ENCODE peak calls at places on chromosomes 4 and X, in six cellular contexts. D is esophagus muscularis mucosa, R is cardiac fibroblast, O is ovary, M is fibroblast of mammary gland, Z is GM12865. A is an unnamed sample.

GRCh38 chr4:38650133-38650532 is 13.9 kb upstream of the KLF3 start:
- DNase-seq in Z (no peak), O (no peak), M (no peak), D (peak), R (no peak), A (no peak)

GRCh38 chrX:56281789-56282188 is 49.6 kb downstream of the KLF8 start:
- DNase-seq in O (no peak), M (peak), D (no peak), R (peak), Z (peak), A (peak)

GRCh38 chr4:41216294-41217019 is 2.1 kb upstream of the APBB2 start:
- DNase-seq in R (peak), M (peak), D (peak), O (peak), Z (peak), A (peak)

GRCh38 chr4:19478791-19479190 is 772.9 kb upstream of the SLIT2 start:
- DNase-seq in R (peak), Z (no peak), O (no peak), D (no peak), M (peak), A (no peak)

GRCh38 chr4:113511944-113512343 is 249.6 kb downstream of the CAMK2D start:
- DNase-seq in Z (no peak), R (no peak), O (no peak), D (no peak), M (no peak), A (no peak)

GRCh38 chrX:57573754-57574153 is 18.1 kb upstream of the ZXDB start:
- DNase-seq in O (no peak), Z (peak), D (no peak), R (peak), M (peak), A (no peak)

GRCh38 chr4:41324861-41325260 is 68.1 kb downstream of the UCHL1 start:
- DNase-seq in M (no peak), Z (no peak), D (no peak), R (no peak), O (no peak), A (no peak)

GRCh38 chrX:2464677-2465166 is 36.1 kb downstream of the DHRSX start:
- DNase-seq in O (no peak), R (no peak), M (no peak), D (no peak), Z (no peak), A (no peak)

GRCh38 chrX:65601126-65601525 is 66.3 kb upstream of the MSN start:
- DNase-seq in R (no peak), M (no peak), O (no peak), D (no peak), Z (no peak), A (no peak)

GRCh38 chrX:34585561-34585960 is 71.5 kb downstream of the TMEM47 start:
- DNase-seq in M (no peak), Z (no peak), R (peak), D (no peak), O (no peak), A (no peak)

GRCh38 chrX:40299502-40300118 is 201.9 kb upstream of the BCOR start:
- DNase-seq in R (no peak), O (no peak), Z (peak), D (no peak), M (no peak), A (no peak)

GRCh38 chrX:41036668-41037326 is 48.4 kb upstream of the USP9X start:
- DNase-seq in R (no peak), Z (no peak), M (no peak), D (no peak), O (no peak), A (no peak)

GRCh38 chr4:172601195-172601594 is 567.4 kb upstream of the GALNT7 start:
- DNase-seq in D (no peak), O (no peak), M (no peak), R (no peak), Z (no peak), A (no peak)

GRCh38 chrX:41333744-41333993 is 293 bp upstream of the DDX3X start:
- DNase-seq in R (peak), M (peak), O (peak), D (no peak), Z (peak), A (peak)

GRCh38 chr4:170248576-170248975 is 158.8 kb upstream of the AADAT start:
- DNase-seq in M (peak), O (no peak), D (no peak), R (no peak), Z (no peak), A (no peak)

GRCh38 chr4:673349-674091 is 556 bp downstream of the ATP5ME start:
- DNase-seq in Z (no peak), R (no peak), D (no peak), M (no peak), O (no peak), A (no peak)

GRCh38 chr4:37976513-37976912 is 16.3 kb downstream of the PTTG2 start:
- DNase-seq in M (no peak), Z (no peak), D (no peak), O (no peak), R (peak), A (no peak)

GRCh38 chrX:108299101-108299591 is 139.1 kb downstream of the COL4A6 start:
- DNase-seq in D (no peak), Z (peak), M (peak), O (no peak), R (peak), A (peak)

GRCh38 chrX:101291204-101291603 is at the start of gene TAF7L:
- DNase-seq in M (peak), Z (no peak), D (no peak), R (peak), O (peak), A (peak)

GRCh38 chr4:182212211-182212761 is 30.9 kb upstream of the TENM3 start:
- DNase-seq in O (no peak), D (peak), Z (no peak), R (no peak), M (peak), A (peak)

GRCh38 chr4:73684097-73684496 is 56.3 kb upstream of the CXCL8 start:
- DNase-seq in D (no peak), O (no peak), M (no peak), Z (no peak), R (peak), A (no peak)

GRCh38 chr4:45131020-45131419 is 404.7 kb upstream of the GNPDA2 start:
- DNase-seq in R (no peak), M (no peak), O (no peak), Z (no peak), D (no peak), A (no peak)

GRCh38 chrX:136608295-136608933 is 39.5 kb upstream of the CD40LG start:
- DNase-seq in R (peak), D (no peak), O (no peak), M (peak), Z (peak), A (peak)

GRCh38 chr4:110778526-110778925 is 155.6 kb upstream of the PITX2 start:
- DNase-seq in R (no peak), M (peak), Z (no peak), D (no peak), O (no peak), A (peak)

GRCh38 chr4:78120144-78120880 is 63.2 kb downstream of the FRAS1 start:
- DNase-seq in Z (no peak), R (no peak), D (no peak), O (no peak), M (no peak), A (no peak)

GRCh38 chrX:149198980-149199732 is 305.9 kb downstream of the IDS start:
- DNase-seq in R (no peak), Z (peak), O (no peak), D (no peak), M (no peak), A (no peak)

GRCh38 chr4:8675383-8675782 is 82.8 kb downstream of the CPZ start:
- DNase-seq in O (no peak), D (no peak), Z (no peak), R (peak), M (no peak), A (peak)

GRCh38 chr4:6806924-6807676 is 24.6 kb downstream of the KIAA0232 start:
- DNase-seq in Z (no peak), M (peak), D (no peak), R (peak), O (no peak), A (peak)
- H3K4me3 ChIP-seq in Z (no peak), M (no peak), D (no peak), R (no peak), O (no peak), A (no peak)

GRCh38 chr4:40206421-40206820 is 9.6 kb downstream of the RHOH start:
- DNase-seq in D (no peak), M (no peak), O (no peak), Z (no peak), R (no peak), A (no peak)
- H3K4me3 ChIP-seq in D (no peak), M (no peak), O (no peak), Z (peak), R (no peak), A (no peak)

DNA sequence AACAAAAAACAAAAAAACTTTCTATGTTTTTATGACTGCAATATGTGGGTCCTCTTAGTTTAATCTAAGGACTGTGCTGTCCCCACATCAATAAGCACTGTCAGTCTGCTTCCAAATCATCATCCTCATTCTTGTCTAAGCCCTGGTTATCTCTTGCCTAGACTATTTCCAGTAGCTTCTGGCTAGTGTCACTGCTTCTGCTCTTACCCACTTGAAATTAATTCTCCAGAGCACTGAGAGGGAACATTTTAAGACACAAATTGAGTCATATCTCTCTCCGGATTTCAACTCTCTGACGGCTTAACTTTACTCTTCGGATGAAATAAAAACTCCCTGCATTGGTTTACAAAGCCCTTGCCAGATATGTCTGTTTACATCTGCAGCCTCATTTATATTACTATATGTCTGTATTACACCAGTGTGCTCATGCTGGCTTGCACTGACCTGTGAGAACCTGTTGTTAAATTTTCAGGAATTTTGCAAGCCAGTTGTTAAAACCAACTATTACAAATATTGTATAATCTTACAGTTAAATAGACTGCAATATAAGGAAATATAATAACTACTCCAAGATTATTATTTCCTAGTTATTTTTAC is 345.9 kb downstream of the ADGRL3 start:
- DNase-seq in Z (no peak), D (no peak), O (no peak), M (no peak), R (no peak), A (no peak)
- H3K4me3 ChIP-seq in Z (no peak), D (no peak), O (no peak), M (no peak), R (no peak), A (no peak)

DNA sequence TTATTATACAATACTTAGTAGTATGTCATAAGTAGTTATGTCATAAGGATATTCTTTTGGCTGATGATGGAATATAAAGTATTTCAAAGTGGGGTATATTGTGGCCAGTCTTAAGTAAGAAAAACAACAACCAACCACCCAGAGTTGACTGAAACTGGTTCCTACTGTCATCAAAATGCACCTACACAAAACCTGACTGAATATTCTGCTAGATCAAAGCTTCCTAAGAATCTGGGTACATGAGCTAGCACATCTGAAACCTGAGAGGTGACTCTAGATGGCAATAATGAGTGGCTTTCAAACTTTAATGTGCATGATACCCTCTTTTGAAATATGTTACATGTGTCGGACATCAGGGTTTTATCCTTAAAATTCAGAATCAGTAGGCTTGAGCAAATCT is 60.4 kb downstream of the REELD1 start:
- DNase-seq in R (no peak), M (no peak), O (no peak), D (no peak), Z (peak), A (no peak)
- H3K4me3 ChIP-seq in R (no peak), M (no peak), O (no peak), D (no peak), Z (peak), A (no peak)

DNA sequence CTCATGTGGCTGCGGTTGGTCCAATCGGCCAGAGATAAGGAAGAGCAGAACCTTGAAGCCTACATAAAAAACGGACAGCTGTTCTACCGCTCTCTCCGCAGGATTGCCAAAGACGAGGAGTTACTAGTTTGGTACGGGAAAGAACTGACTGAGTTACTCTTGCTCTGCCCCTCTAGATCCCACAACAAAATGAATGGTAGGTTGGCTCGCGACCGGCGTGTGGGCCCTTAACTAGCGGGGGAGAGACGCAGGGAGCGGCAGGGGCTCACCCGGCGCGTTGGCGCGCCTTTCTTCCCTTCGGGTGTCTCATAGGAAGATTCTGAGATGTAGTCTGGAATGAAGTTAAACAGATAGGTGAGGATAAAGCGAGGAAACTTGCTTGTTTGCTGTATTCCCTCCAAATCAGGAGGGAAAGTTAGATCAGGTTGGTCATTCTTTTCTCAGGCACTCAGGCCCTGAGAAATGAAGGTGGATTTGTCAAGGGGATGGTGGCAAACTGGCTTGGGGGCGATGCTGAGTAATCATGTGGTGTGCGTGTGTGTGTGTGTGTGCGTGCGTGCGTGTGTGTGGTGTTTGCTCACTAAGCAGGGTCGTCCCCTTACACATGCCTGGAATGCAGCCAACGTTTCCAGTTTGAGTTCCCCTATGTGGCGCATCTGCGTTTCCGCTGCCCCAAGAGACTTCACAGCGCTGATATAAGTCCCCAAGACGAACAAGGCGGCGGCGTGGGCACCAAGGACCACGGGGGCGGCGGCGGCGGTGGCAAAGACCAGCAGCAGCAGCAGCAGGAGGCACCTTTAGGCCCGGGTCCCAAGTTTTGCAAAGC is 4.2 kb downstream of the PRDM8 start:
- DNase-seq in D (no peak), M (peak), Z (peak), O (peak), R (peak), A (peak)
- H3K4me3 ChIP-seq in D (peak), M (peak), Z (peak), O (peak), R (peak), A (peak)

GRCh38 chr4:122827258-122827887 is 742 bp downstream of the FGF2 start:
- DNase-seq in O (peak), R (peak), D (no peak), Z (peak), M (peak), A (peak)

GRCh38 chr4:122827899-122828601 is 1.4 kb downstream of the FGF2 start:
- DNase-seq in Z (peak), D (no peak), R (peak), M (peak), O (peak), A (peak)

GRCh38 chr4:122831515-122832196 is 5.0 kb downstream of the FGF2 start:
- DNase-seq in R (peak), Z (no peak), O (no peak), D (no peak), M (peak), A (no peak)

GRCh38 chr4:122832732-122833131 is 6.1 kb downstream of the FGF2 start:
- DNase-seq in O (no peak), Z (no peak), D (peak), M (no peak), R (no peak), A (no peak)

DNA sequence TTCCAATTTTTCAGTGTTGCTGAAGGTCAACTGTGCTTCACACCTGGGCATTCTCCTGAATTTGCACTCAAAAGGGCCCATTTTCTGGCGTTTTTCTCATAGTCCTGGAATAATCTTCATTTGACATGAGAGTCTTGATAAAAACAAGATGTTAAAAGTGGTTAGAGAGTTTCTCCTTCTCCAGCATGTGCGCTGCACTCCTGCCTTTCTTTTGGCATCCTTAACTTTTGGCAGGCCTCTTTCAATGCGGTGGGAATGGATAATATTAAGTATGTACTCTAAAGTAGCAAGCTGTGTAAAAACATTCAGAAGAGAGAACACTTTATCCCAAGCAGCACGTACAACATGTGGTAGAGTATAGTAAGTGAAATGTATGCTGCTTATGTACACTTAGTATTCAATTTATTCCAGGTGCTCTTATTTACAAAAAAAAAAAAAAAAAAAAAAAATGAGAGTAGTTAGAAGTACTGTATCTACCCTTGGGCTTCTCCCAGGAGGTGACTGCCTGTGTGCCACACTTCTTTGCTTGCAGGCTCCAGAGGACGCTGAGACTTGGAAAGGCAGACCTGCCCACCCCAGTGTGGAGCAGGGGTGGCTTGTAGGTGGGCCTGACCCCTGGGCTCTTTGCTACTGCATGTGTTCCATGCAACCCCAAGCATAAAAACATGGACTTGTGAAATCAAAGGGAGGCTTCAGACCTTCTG is 3.9 kb downstream of the FGF2 start:
- DNase-seq in D (peak), Z (no peak), R (no peak), M (peak), O (no peak), A (peak)
- H3K4me3 ChIP-seq in D (no peak), Z (no peak), R (peak), M (no peak), O (no peak), A (no peak)

DNA sequence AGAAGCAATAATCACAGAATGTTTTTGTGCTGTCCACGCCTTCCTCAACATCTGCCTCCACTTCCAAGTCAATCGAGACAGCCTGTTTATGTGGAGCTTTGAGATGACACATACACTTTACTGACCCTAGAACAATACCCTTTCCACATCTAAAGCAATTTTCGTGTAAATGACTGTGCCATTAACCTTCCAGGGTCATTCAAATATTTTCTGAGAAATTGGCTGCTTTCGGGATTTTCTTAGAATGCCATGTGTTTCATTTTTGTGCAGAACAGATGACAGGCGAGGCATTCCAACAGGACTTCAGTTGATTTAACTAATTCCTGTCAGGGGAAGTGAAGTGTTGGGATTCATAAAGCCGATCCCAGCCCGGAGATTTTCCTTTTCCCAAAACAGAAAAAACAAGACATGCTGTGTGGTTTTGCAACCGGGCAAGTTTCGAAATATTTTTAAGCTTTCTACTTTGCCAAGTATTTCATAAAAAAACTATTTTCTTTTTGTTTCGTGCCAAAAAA is 73.9 kb downstream of the SORBS2 start:
- DNase-seq in M (peak), R (peak), O (no peak), Z (no peak), D (peak), A (peak)
- H3K4me3 ChIP-seq in M (peak), R (peak), O (peak), Z (no peak), D (peak), A (no peak)

GRCh38 chr4:2930821-2931764 is 32.1 kb downstream of the NOP14 start:
- DNase-seq in O (no peak), M (no peak), D (no peak), Z (no peak), R (no peak), A (no peak)
- H3K4me3 ChIP-seq in O (no peak), M (no peak), D (no peak), Z (peak), R (no peak), A (no peak)

A was measured in cardiac muscle cell.